ENCODE peak calls at places on chromosome 22, in ten cellular contexts. One of them, this sample, is unnamed.
A peak's percentile ranks its signal among the peaks of the same experiment; 100 is the strongest.

GRCh38 chr22:40597541-40598453 is 38.7 kb downstream of the MRTFA start:
- DNase-seq in NCI-H1694: no peak
- DNase-seq in T47D: no peak
- DNase-seq in CD8-positive, alpha-beta memory T cell: no peak
- DNase-seq in T-helper 9 cell: no peak
- DNase-seq in activated CD4-positive, CD25-positive, alpha-beta regulatory T cell treated with anti-CD3 and anti-CD28 coated beads, Interleukin-2, amount 50 U/mL, for 72 hours: no peak
- DNase-seq in RWPE1: peak; percentile 36
- DNase-seq in mesenchymal stem cell: no peak
- DNase-seq in activated naive CD4-positive, alpha-beta T cell treated with anti-CD3 and anti-CD28 coated beads, Interleukin-2, amount 50 U/mL, for 16 hours: no peak
- DNase-seq in stimulated activated CD8-positive, alpha-beta memory T cell treated with anti-CD3 and anti-CD28 coated beads, Interleukin-7, amount 100 ng/mL, for 1 hour: no peak
- DNase-seq in this sample: no peak

GRCh38 chr22:26718905-26719304 is 61.5 kb downstream of the MIAT start:
- DNase-seq in NCI-H1694: no peak
- DNase-seq in T47D: no peak
- DNase-seq in CD8-positive, alpha-beta memory T cell: no peak
- DNase-seq in T-helper 9 cell: no peak
- DNase-seq in activated CD4-positive, CD25-positive, alpha-beta regulatory T cell treated with anti-CD3 and anti-CD28 coated beads, Interleukin-2, amount 50 U/mL, for 72 hours: no peak
- DNase-seq in RWPE1: no peak
- DNase-seq in mesenchymal stem cell: peak; percentile 90
- DNase-seq in activated naive CD4-positive, alpha-beta T cell treated with anti-CD3 and anti-CD28 coated beads, Interleukin-2, amount 50 U/mL, for 16 hours: no peak
- DNase-seq in stimulated activated CD8-positive, alpha-beta memory T cell treated with anti-CD3 and anti-CD28 coated beads, Interleukin-7, amount 100 ng/mL, for 1 hour: no peak
- DNase-seq in this sample: peak; percentile 77

GRCh38 chr22:32828561-32828960 is 27.1 kb downstream of the TIMP3 start:
- DNase-seq in NCI-H1694: no peak
- DNase-seq in T47D: no peak
- DNase-seq in CD8-positive, alpha-beta memory T cell: no peak
- DNase-seq in T-helper 9 cell: no peak
- DNase-seq in activated CD4-positive, CD25-positive, alpha-beta regulatory T cell treated with anti-CD3 and anti-CD28 coated beads, Interleukin-2, amount 50 U/mL, for 72 hours: no peak
- DNase-seq in RWPE1: no peak
- DNase-seq in mesenchymal stem cell: no peak
- DNase-seq in activated naive CD4-positive, alpha-beta T cell treated with anti-CD3 and anti-CD28 coated beads, Interleukin-2, amount 50 U/mL, for 16 hours: no peak
- DNase-seq in stimulated activated CD8-positive, alpha-beta memory T cell treated with anti-CD3 and anti-CD28 coated beads, Interleukin-7, amount 100 ng/mL, for 1 hour: no peak
- DNase-seq in this sample: no peak

GRCh38 chr22:50599816-50600454 is 658 bp upstream of the MAPK8IP2 start:
- DNase-seq in NCI-H1694: no peak
- DNase-seq in T47D: peak; percentile 90
- DNase-seq in CD8-positive, alpha-beta memory T cell: peak; percentile 54
- DNase-seq in T-helper 9 cell: peak; percentile 64
- DNase-seq in activated CD4-positive, CD25-positive, alpha-beta regulatory T cell treated with anti-CD3 and anti-CD28 coated beads, Interleukin-2, amount 50 U/mL, for 72 hours: peak; percentile 66
- DNase-seq in RWPE1: peak; percentile 56
- DNase-seq in mesenchymal stem cell: peak; percentile 43
- DNase-seq in activated naive CD4-positive, alpha-beta T cell treated with anti-CD3 and anti-CD28 coated beads, Interleukin-2, amount 50 U/mL, for 16 hours: peak; percentile 63
- DNase-seq in stimulated activated CD8-positive, alpha-beta memory T cell treated with anti-CD3 and anti-CD28 coated beads, Interleukin-7, amount 100 ng/mL, for 1 hour: no peak
- DNase-seq in this sample: no peak

GRCh38 chr22:29130490-29130889 is 57.7 kb downstream of the KREMEN1 start:
- DNase-seq in NCI-H1694: no peak
- DNase-seq in T47D: no peak
- DNase-seq in CD8-positive, alpha-beta memory T cell: no peak
- DNase-seq in T-helper 9 cell: no peak
- DNase-seq in activated CD4-positive, CD25-positive, alpha-beta regulatory T cell treated with anti-CD3 and anti-CD28 coated beads, Interleukin-2, amount 50 U/mL, for 72 hours: no peak
- DNase-seq in RWPE1: no peak
- DNase-seq in mesenchymal stem cell: no peak
- DNase-seq in activated naive CD4-positive, alpha-beta T cell treated with anti-CD3 and anti-CD28 coated beads, Interleukin-2, amount 50 U/mL, for 16 hours: no peak
- DNase-seq in stimulated activated CD8-positive, alpha-beta memory T cell treated with anti-CD3 and anti-CD28 coated beads, Interleukin-7, amount 100 ng/mL, for 1 hour: no peak
- DNase-seq in this sample: no peak

GRCh38 chr22:39970742-39971141 is 10.5 kb downstream of the TMA7B start:
- DNase-seq in NCI-H1694: no peak
- DNase-seq in T47D: no peak
- DNase-seq in CD8-positive, alpha-beta memory T cell: no peak
- DNase-seq in T-helper 9 cell: no peak
- DNase-seq in activated CD4-positive, CD25-positive, alpha-beta regulatory T cell treated with anti-CD3 and anti-CD28 coated beads, Interleukin-2, amount 50 U/mL, for 72 hours: no peak
- DNase-seq in RWPE1: no peak
- DNase-seq in mesenchymal stem cell: no peak
- DNase-seq in activated naive CD4-positive, alpha-beta T cell treated with anti-CD3 and anti-CD28 coated beads, Interleukin-2, amount 50 U/mL, for 16 hours: no peak
- DNase-seq in stimulated activated CD8-positive, alpha-beta memory T cell treated with anti-CD3 and anti-CD28 coated beads, Interleukin-7, amount 100 ng/mL, for 1 hour: no peak
- DNase-seq in this sample: no peak

GRCh38 chr22:29291215-29291614 is 15.2 kb upstream of the GAS2L1 start:
- DNase-seq in NCI-H1694: no peak
- DNase-seq in T47D: no peak
- DNase-seq in CD8-positive, alpha-beta memory T cell: no peak
- DNase-seq in T-helper 9 cell: no peak
- DNase-seq in activated CD4-positive, CD25-positive, alpha-beta regulatory T cell treated with anti-CD3 and anti-CD28 coated beads, Interleukin-2, amount 50 U/mL, for 72 hours: no peak
- DNase-seq in RWPE1: no peak
- DNase-seq in mesenchymal stem cell: no peak
- DNase-seq in activated naive CD4-positive, alpha-beta T cell treated with anti-CD3 and anti-CD28 coated beads, Interleukin-2, amount 50 U/mL, for 16 hours: no peak
- DNase-seq in stimulated activated CD8-positive, alpha-beta memory T cell treated with anti-CD3 and anti-CD28 coated beads, Interleukin-7, amount 100 ng/mL, for 1 hour: no peak
- DNase-seq in this sample: no peak

GRCh38 chr22:45212306-45212709 is 28.4 kb downstream of the KIAA0930 start:
- DNase-seq in NCI-H1694: no peak
- DNase-seq in T47D: no peak
- DNase-seq in CD8-positive, alpha-beta memory T cell: no peak
- DNase-seq in T-helper 9 cell: no peak
- DNase-seq in activated CD4-positive, CD25-positive, alpha-beta regulatory T cell treated with anti-CD3 and anti-CD28 coated beads, Interleukin-2, amount 50 U/mL, for 72 hours: no peak
- DNase-seq in RWPE1: peak; percentile 66
- DNase-seq in mesenchymal stem cell: peak; percentile 98
- DNase-seq in activated naive CD4-positive, alpha-beta T cell treated with anti-CD3 and anti-CD28 coated beads, Interleukin-2, amount 50 U/mL, for 16 hours: no peak
- DNase-seq in stimulated activated CD8-positive, alpha-beta memory T cell treated with anti-CD3 and anti-CD28 coated beads, Interleukin-7, amount 100 ng/mL, for 1 hour: no peak
- DNase-seq in this sample: peak; percentile 89

GRCh38 chr22:23565288-23565941 is 14.7 kb downstream of the IGLL1 start:
- DNase-seq in NCI-H1694: no peak
- DNase-seq in T47D: no peak
- DNase-seq in CD8-positive, alpha-beta memory T cell: no peak
- DNase-seq in T-helper 9 cell: no peak
- DNase-seq in activated CD4-positive, CD25-positive, alpha-beta regulatory T cell treated with anti-CD3 and anti-CD28 coated beads, Interleukin-2, amount 50 U/mL, for 72 hours: no peak
- DNase-seq in RWPE1: no peak
- DNase-seq in mesenchymal stem cell: peak; percentile 3
- DNase-seq in activated naive CD4-positive, alpha-beta T cell treated with anti-CD3 and anti-CD28 coated beads, Interleukin-2, amount 50 U/mL, for 16 hours: no peak
- DNase-seq in stimulated activated CD8-positive, alpha-beta memory T cell treated with anti-CD3 and anti-CD28 coated beads, Interleukin-7, amount 100 ng/mL, for 1 hour: no peak
- DNase-seq in this sample: no peak

GRCh38 chr22:48376428-48376827 is 1451.2 kb downstream of the BRD1 start:
- DNase-seq in NCI-H1694: no peak
- DNase-seq in T47D: no peak
- DNase-seq in CD8-positive, alpha-beta memory T cell: no peak
- DNase-seq in T-helper 9 cell: no peak
- DNase-seq in activated CD4-positive, CD25-positive, alpha-beta regulatory T cell treated with anti-CD3 and anti-CD28 coated beads, Interleukin-2, amount 50 U/mL, for 72 hours: no peak
- DNase-seq in RWPE1: no peak
- DNase-seq in mesenchymal stem cell: no peak
- DNase-seq in activated naive CD4-positive, alpha-beta T cell treated with anti-CD3 and anti-CD28 coated beads, Interleukin-2, amount 50 U/mL, for 16 hours: no peak
- DNase-seq in stimulated activated CD8-positive, alpha-beta memory T cell treated with anti-CD3 and anti-CD28 coated beads, Interleukin-7, amount 100 ng/mL, for 1 hour: no peak
- DNase-seq in this sample: no peak

GRCh38 chr22:46439576-46440465 is 97.6 kb downstream of the CELSR1 start:
- DNase-seq in NCI-H1694: no peak
- DNase-seq in T47D: no peak
- DNase-seq in CD8-positive, alpha-beta memory T cell: no peak
- DNase-seq in T-helper 9 cell: no peak
- DNase-seq in activated CD4-positive, CD25-positive, alpha-beta regulatory T cell treated with anti-CD3 and anti-CD28 coated beads, Interleukin-2, amount 50 U/mL, for 72 hours: no peak
- DNase-seq in RWPE1: no peak
- DNase-seq in mesenchymal stem cell: no peak
- DNase-seq in activated naive CD4-positive, alpha-beta T cell treated with anti-CD3 and anti-CD28 coated beads, Interleukin-2, amount 50 U/mL, for 16 hours: no peak
- DNase-seq in stimulated activated CD8-positive, alpha-beta memory T cell treated with anti-CD3 and anti-CD28 coated beads, Interleukin-7, amount 100 ng/mL, for 1 hour: no peak
- DNase-seq in this sample: no peak

GRCh38 chr22:26318975-26319374 is 110.1 kb upstream of the ASPHD2 start:
- DNase-seq in NCI-H1694: peak; percentile 7
- DNase-seq in T47D: no peak
- DNase-seq in CD8-positive, alpha-beta memory T cell: no peak
- DNase-seq in T-helper 9 cell: no peak
- DNase-seq in activated CD4-positive, CD25-positive, alpha-beta regulatory T cell treated with anti-CD3 and anti-CD28 coated beads, Interleukin-2, amount 50 U/mL, for 72 hours: no peak
- DNase-seq in RWPE1: peak; percentile 20
- DNase-seq in mesenchymal stem cell: no peak
- DNase-seq in activated naive CD4-positive, alpha-beta T cell treated with anti-CD3 and anti-CD28 coated beads, Interleukin-2, amount 50 U/mL, for 16 hours: no peak
- DNase-seq in stimulated activated CD8-positive, alpha-beta memory T cell treated with anti-CD3 and anti-CD28 coated beads, Interleukin-7, amount 100 ng/mL, for 1 hour: no peak
- DNase-seq in this sample: no peak

GRCh38 chr22:19645391-19645790 is 68.9 kb upstream of the SEPTIN5 start:
- DNase-seq in NCI-H1694: no peak
- DNase-seq in T47D: no peak
- DNase-seq in CD8-positive, alpha-beta memory T cell: no peak
- DNase-seq in T-helper 9 cell: no peak
- DNase-seq in activated CD4-positive, CD25-positive, alpha-beta regulatory T cell treated with anti-CD3 and anti-CD28 coated beads, Interleukin-2, amount 50 U/mL, for 72 hours: no peak
- DNase-seq in RWPE1: no peak
- DNase-seq in mesenchymal stem cell: no peak
- DNase-seq in activated naive CD4-positive, alpha-beta T cell treated with anti-CD3 and anti-CD28 coated beads, Interleukin-2, amount 50 U/mL, for 16 hours: no peak
- DNase-seq in stimulated activated CD8-positive, alpha-beta memory T cell treated with anti-CD3 and anti-CD28 coated beads, Interleukin-7, amount 100 ng/mL, for 1 hour: no peak
- DNase-seq in this sample: no peak

GRCh38 chr22:46767249-46767985 is 5.0 kb downstream of the TBC1D22A start:
- DNase-seq in NCI-H1694: no peak
- DNase-seq in T47D: no peak
- DNase-seq in CD8-positive, alpha-beta memory T cell: no peak
- DNase-seq in T-helper 9 cell: no peak
- DNase-seq in activated CD4-positive, CD25-positive, alpha-beta regulatory T cell treated with anti-CD3 and anti-CD28 coated beads, Interleukin-2, amount 50 U/mL, for 72 hours: no peak
- DNase-seq in RWPE1: no peak
- DNase-seq in mesenchymal stem cell: no peak
- DNase-seq in activated naive CD4-positive, alpha-beta T cell treated with anti-CD3 and anti-CD28 coated beads, Interleukin-2, amount 50 U/mL, for 16 hours: no peak
- DNase-seq in stimulated activated CD8-positive, alpha-beta memory T cell treated with anti-CD3 and anti-CD28 coated beads, Interleukin-7, amount 100 ng/mL, for 1 hour: no peak
- DNase-seq in this sample: no peak

GRCh38 chr22:28146401-28147304 is 227.6 kb upstream of the PITPNB start:
- DNase-seq in NCI-H1694: peak; percentile 21
- DNase-seq in T47D: no peak
- DNase-seq in CD8-positive, alpha-beta memory T cell: no peak
- DNase-seq in T-helper 9 cell: no peak
- DNase-seq in activated CD4-positive, CD25-positive, alpha-beta regulatory T cell treated with anti-CD3 and anti-CD28 coated beads, Interleukin-2, amount 50 U/mL, for 72 hours: no peak
- DNase-seq in RWPE1: no peak
- DNase-seq in mesenchymal stem cell: no peak
- DNase-seq in activated naive CD4-positive, alpha-beta T cell treated with anti-CD3 and anti-CD28 coated beads, Interleukin-2, amount 50 U/mL, for 16 hours: no peak
- DNase-seq in stimulated activated CD8-positive, alpha-beta memory T cell treated with anti-CD3 and anti-CD28 coated beads, Interleukin-7, amount 100 ng/mL, for 1 hour: no peak
- DNase-seq in this sample: no peak

GRCh38 chr22:38309614-38310517 is 7.4 kb downstream of the CSNK1E start:
- DNase-seq in NCI-H1694: no peak
- DNase-seq in T47D: no peak
- DNase-seq in CD8-positive, alpha-beta memory T cell: no peak
- DNase-seq in T-helper 9 cell: no peak
- DNase-seq in activated CD4-positive, CD25-positive, alpha-beta regulatory T cell treated with anti-CD3 and anti-CD28 coated beads, Interleukin-2, amount 50 U/mL, for 72 hours: no peak
- DNase-seq in RWPE1: no peak
- DNase-seq in mesenchymal stem cell: peak; percentile 50
- DNase-seq in activated naive CD4-positive, alpha-beta T cell treated with anti-CD3 and anti-CD28 coated beads, Interleukin-2, amount 50 U/mL, for 16 hours: no peak
- DNase-seq in stimulated activated CD8-positive, alpha-beta memory T cell treated with anti-CD3 and anti-CD28 coated beads, Interleukin-7, amount 100 ng/mL, for 1 hour: no peak
- DNase-seq in this sample: no peak

GRCh38 chr22:22576244-22576988 is 17.4 kb upstream of the PRAME start:
- DNase-seq in NCI-H1694: peak; percentile 31
- DNase-seq in T47D: no peak
- DNase-seq in CD8-positive, alpha-beta memory T cell: no peak
- DNase-seq in T-helper 9 cell: peak; percentile 11
- DNase-seq in activated CD4-positive, CD25-positive, alpha-beta regulatory T cell treated with anti-CD3 and anti-CD28 coated beads, Interleukin-2, amount 50 U/mL, for 72 hours: peak; percentile 44
- DNase-seq in RWPE1: peak; percentile 25
- DNase-seq in mesenchymal stem cell: peak; percentile 16
- DNase-seq in activated naive CD4-positive, alpha-beta T cell treated with anti-CD3 and anti-CD28 coated beads, Interleukin-2, amount 50 U/mL, for 16 hours: peak; percentile 24
- DNase-seq in stimulated activated CD8-positive, alpha-beta memory T cell treated with anti-CD3 and anti-CD28 coated beads, Interleukin-7, amount 100 ng/mL, for 1 hour: no peak
- DNase-seq in this sample: peak; percentile 9

GRCh38 chr22:43225609-43226008 is 38.7 kb upstream of the TTLL12 start:
- DNase-seq in NCI-H1694: no peak
- DNase-seq in T47D: no peak
- DNase-seq in CD8-positive, alpha-beta memory T cell: no peak
- DNase-seq in T-helper 9 cell: no peak
- DNase-seq in activated CD4-positive, CD25-positive, alpha-beta regulatory T cell treated with anti-CD3 and anti-CD28 coated beads, Interleukin-2, amount 50 U/mL, for 72 hours: no peak
- DNase-seq in RWPE1: no peak
- DNase-seq in mesenchymal stem cell: peak; percentile 6
- DNase-seq in activated naive CD4-positive, alpha-beta T cell treated with anti-CD3 and anti-CD28 coated beads, Interleukin-2, amount 50 U/mL, for 16 hours: no peak
- DNase-seq in stimulated activated CD8-positive, alpha-beta memory T cell treated with anti-CD3 and anti-CD28 coated beads, Interleukin-7, amount 100 ng/mL, for 1 hour: no peak
- DNase-seq in this sample: no peak

GRCh38 chr22:47366026-47366767 is 603.7 kb downstream of the TBC1D22A start:
- DNase-seq in NCI-H1694: no peak
- DNase-seq in T47D: no peak
- DNase-seq in CD8-positive, alpha-beta memory T cell: no peak
- DNase-seq in T-helper 9 cell: no peak
- DNase-seq in activated CD4-positive, CD25-positive, alpha-beta regulatory T cell treated with anti-CD3 and anti-CD28 coated beads, Interleukin-2, amount 50 U/mL, for 72 hours: peak; percentile 8
- DNase-seq in RWPE1: no peak
- DNase-seq in mesenchymal stem cell: no peak
- DNase-seq in activated naive CD4-positive, alpha-beta T cell treated with anti-CD3 and anti-CD28 coated beads, Interleukin-2, amount 50 U/mL, for 16 hours: no peak
- DNase-seq in stimulated activated CD8-positive, alpha-beta memory T cell treated with anti-CD3 and anti-CD28 coated beads, Interleukin-7, amount 100 ng/mL, for 1 hour: no peak
- DNase-seq in this sample: no peak

GRCh38 chr22:36256474-36256873 is 3.5 kb downstream of the APOL1 start:
- DNase-seq in NCI-H1694: no peak
- DNase-seq in T47D: no peak
- DNase-seq in CD8-positive, alpha-beta memory T cell: no peak
- DNase-seq in T-helper 9 cell: no peak
- DNase-seq in activated CD4-positive, CD25-positive, alpha-beta regulatory T cell treated with anti-CD3 and anti-CD28 coated beads, Interleukin-2, amount 50 U/mL, for 72 hours: no peak
- DNase-seq in RWPE1: no peak
- DNase-seq in mesenchymal stem cell: no peak
- DNase-seq in activated naive CD4-positive, alpha-beta T cell treated with anti-CD3 and anti-CD28 coated beads, Interleukin-2, amount 50 U/mL, for 16 hours: no peak
- DNase-seq in stimulated activated CD8-positive, alpha-beta memory T cell treated with anti-CD3 and anti-CD28 coated beads, Interleukin-7, amount 100 ng/mL, for 1 hour: no peak
- DNase-seq in this sample: no peak

GRCh38 chr22:36027579-36027959 is 1.1 kb downstream of the RBFOX2 start:
- DNase-seq in NCI-H1694: no peak
- DNase-seq in T47D: no peak
- DNase-seq in CD8-positive, alpha-beta memory T cell: peak; percentile 10
- DNase-seq in T-helper 9 cell: no peak
- DNase-seq in activated CD4-positive, CD25-positive, alpha-beta regulatory T cell treated with anti-CD3 and anti-CD28 coated beads, Interleukin-2, amount 50 U/mL, for 72 hours: no peak
- DNase-seq in RWPE1: no peak
- DNase-seq in mesenchymal stem cell: peak; percentile 44
- DNase-seq in activated naive CD4-positive, alpha-beta T cell treated with anti-CD3 and anti-CD28 coated beads, Interleukin-2, amount 50 U/mL, for 16 hours: peak; percentile 12
- DNase-seq in stimulated activated CD8-positive, alpha-beta memory T cell treated with anti-CD3 and anti-CD28 coated beads, Interleukin-7, amount 100 ng/mL, for 1 hour: no peak
- DNase-seq in this sample: no peak

GRCh38 chr22:44547371-44547770 is 49.3 kb upstream of the RTL6 start:
- DNase-seq in NCI-H1694: no peak
- DNase-seq in T47D: no peak
- DNase-seq in CD8-positive, alpha-beta memory T cell: no peak
- DNase-seq in T-helper 9 cell: no peak
- DNase-seq in activated CD4-positive, CD25-positive, alpha-beta regulatory T cell treated with anti-CD3 and anti-CD28 coated beads, Interleukin-2, amount 50 U/mL, for 72 hours: no peak
- DNase-seq in RWPE1: no peak
- DNase-seq in mesenchymal stem cell: no peak
- DNase-seq in activated naive CD4-positive, alpha-beta T cell treated with anti-CD3 and anti-CD28 coated beads, Interleukin-2, amount 50 U/mL, for 16 hours: no peak
- DNase-seq in stimulated activated CD8-positive, alpha-beta memory T cell treated with anti-CD3 and anti-CD28 coated beads, Interleukin-7, amount 100 ng/mL, for 1 hour: no peak
- DNase-seq in this sample: no peak

GRCh38 chr22:38835888-38836301 is 7.9 kb downstream of the NPTXR start:
- DNase-seq in NCI-H1694: no peak
- DNase-seq in T47D: no peak
- DNase-seq in CD8-positive, alpha-beta memory T cell: no peak
- DNase-seq in T-helper 9 cell: no peak
- DNase-seq in activated CD4-positive, CD25-positive, alpha-beta regulatory T cell treated with anti-CD3 and anti-CD28 coated beads, Interleukin-2, amount 50 U/mL, for 72 hours: no peak
- DNase-seq in RWPE1: no peak
- DNase-seq in mesenchymal stem cell: peak; percentile 7
- DNase-seq in activated naive CD4-positive, alpha-beta T cell treated with anti-CD3 and anti-CD28 coated beads, Interleukin-2, amount 50 U/mL, for 16 hours: no peak
- DNase-seq in stimulated activated CD8-positive, alpha-beta memory T cell treated with anti-CD3 and anti-CD28 coated beads, Interleukin-7, amount 100 ng/mL, for 1 hour: no peak
- DNase-seq in this sample: peak; percentile 6

GRCh38 chr22:27881404-27881803 is 37.7 kb downstream of the PITPNB start:
- DNase-seq in NCI-H1694: no peak
- DNase-seq in T47D: no peak
- DNase-seq in CD8-positive, alpha-beta memory T cell: no peak
- DNase-seq in T-helper 9 cell: no peak
- DNase-seq in activated CD4-positive, CD25-positive, alpha-beta regulatory T cell treated with anti-CD3 and anti-CD28 coated beads, Interleukin-2, amount 50 U/mL, for 72 hours: no peak
- DNase-seq in RWPE1: no peak
- DNase-seq in mesenchymal stem cell: peak; percentile 54
- DNase-seq in activated naive CD4-positive, alpha-beta T cell treated with anti-CD3 and anti-CD28 coated beads, Interleukin-2, amount 50 U/mL, for 16 hours: no peak
- DNase-seq in stimulated activated CD8-positive, alpha-beta memory T cell treated with anti-CD3 and anti-CD28 coated beads, Interleukin-7, amount 100 ng/mL, for 1 hour: no peak
- DNase-seq in this sample: no peak

GRCh38 chr22:29871684-29872083 is 11.3 kb upstream of the MTMR3 start:
- DNase-seq in NCI-H1694: peak; percentile 68
- DNase-seq in T47D: no peak
- DNase-seq in CD8-positive, alpha-beta memory T cell: no peak
- DNase-seq in T-helper 9 cell: no peak
- DNase-seq in activated CD4-positive, CD25-positive, alpha-beta regulatory T cell treated with anti-CD3 and anti-CD28 coated beads, Interleukin-2, amount 50 U/mL, for 72 hours: no peak
- DNase-seq in RWPE1: no peak
- DNase-seq in mesenchymal stem cell: peak; percentile 44
- DNase-seq in activated naive CD4-positive, alpha-beta T cell treated with anti-CD3 and anti-CD28 coated beads, Interleukin-2, amount 50 U/mL, for 16 hours: no peak
- DNase-seq in stimulated activated CD8-positive, alpha-beta memory T cell treated with anti-CD3 and anti-CD28 coated beads, Interleukin-7, amount 100 ng/mL, for 1 hour: no peak
- DNase-seq in this sample: no peak

GRCh38 chr22:27801197-27801615 is 350 bp downstream of the MN1 start:
- DNase-seq in NCI-H1694: no peak
- DNase-seq in T47D: peak; percentile 44
- DNase-seq in CD8-positive, alpha-beta memory T cell: peak; percentile 30
- DNase-seq in T-helper 9 cell: peak; percentile 4
- DNase-seq in activated CD4-positive, CD25-positive, alpha-beta regulatory T cell treated with anti-CD3 and anti-CD28 coated beads, Interleukin-2, amount 50 U/mL, for 72 hours: peak; percentile 33
- DNase-seq in RWPE1: peak; percentile 13
- DNase-seq in mesenchymal stem cell: peak; percentile 58
- DNase-seq in activated naive CD4-positive, alpha-beta T cell treated with anti-CD3 and anti-CD28 coated beads, Interleukin-2, amount 50 U/mL, for 16 hours: peak; percentile 47
- DNase-seq in stimulated activated CD8-positive, alpha-beta memory T cell treated with anti-CD3 and anti-CD28 coated beads, Interleukin-7, amount 100 ng/mL, for 1 hour: no peak
- DNase-seq in this sample: no peak

GRCh38 chr22:22218302-22218701 is 26.3 kb upstream of the VPREB1 start:
- DNase-seq in NCI-H1694: no peak
- DNase-seq in T47D: no peak
- DNase-seq in CD8-positive, alpha-beta memory T cell: no peak
- DNase-seq in T-helper 9 cell: no peak
- DNase-seq in activated CD4-positive, CD25-positive, alpha-beta regulatory T cell treated with anti-CD3 and anti-CD28 coated beads, Interleukin-2, amount 50 U/mL, for 72 hours: no peak
- DNase-seq in RWPE1: no peak
- DNase-seq in mesenchymal stem cell: no peak
- DNase-seq in activated naive CD4-positive, alpha-beta T cell treated with anti-CD3 and anti-CD28 coated beads, Interleukin-2, amount 50 U/mL, for 16 hours: no peak
- DNase-seq in stimulated activated CD8-positive, alpha-beta memory T cell treated with anti-CD3 and anti-CD28 coated beads, Interleukin-7, amount 100 ng/mL, for 1 hour: no peak
- DNase-seq in this sample: no peak

GRCh38 chr22:38205261-38206128 is 3.7 kb downstream of the MAFF start:
- DNase-seq in NCI-H1694: no peak
- DNase-seq in T47D: no peak
- DNase-seq in CD8-positive, alpha-beta memory T cell: no peak
- DNase-seq in T-helper 9 cell: no peak
- DNase-seq in activated CD4-positive, CD25-positive, alpha-beta regulatory T cell treated with anti-CD3 and anti-CD28 coated beads, Interleukin-2, amount 50 U/mL, for 72 hours: no peak
- DNase-seq in RWPE1: no peak
- DNase-seq in mesenchymal stem cell: peak; percentile 47
- DNase-seq in activated naive CD4-positive, alpha-beta T cell treated with anti-CD3 and anti-CD28 coated beads, Interleukin-2, amount 50 U/mL, for 16 hours: no peak
- DNase-seq in stimulated activated CD8-positive, alpha-beta memory T cell treated with anti-CD3 and anti-CD28 coated beads, Interleukin-7, amount 100 ng/mL, for 1 hour: no peak
- DNase-seq in this sample: peak; percentile 90

This sample was measured in stromal cell of bone marrow.